ENCODE peak calls at places on chromosomes 2 and 18, in four cellular contexts. O, C, T and Y are unnamed samples.

GRCh38 chr2:121409388-121409787 is 121.3 kb upstream of the RNU4ATAC start:
- DNase-seq in T (no peak), C (no peak), O (no peak), Y (no peak)

GRCh38 chr2:162293122-162293781 is 25.2 kb downstream of the IFIH1 start:
- DNase-seq in T (no peak), O (no peak), C (no peak), Y (no peak)

GRCh38 chr18:23883277-23883790 is 131.2 kb upstream of the TTC39C start:
- DNase-seq in O (no peak), C (no peak), T (no peak), Y (no peak)

GRCh38 chr2:102951249-102951648 is 189.4 kb downstream of the TMEM182 start:
- DNase-seq in C (no peak), O (peak), T (no peak), Y (no peak)

GRCh38 chr2:188810591-188810990 is 163.6 kb upstream of the COL3A1 start:
- DNase-seq in T (no peak), C (no peak), O (no peak), Y (no peak)

GRCh38 chr2:1647417-1648240 is 96.7 kb downstream of the PXDN start:
- DNase-seq in T (no peak), C (no peak), O (no peak), Y (no peak)

GRCh38 chr2:43185146-43185545 is 41.3 kb downstream of the ZFP36L2 start:
- DNase-seq in T (no peak), C (no peak), O (peak), Y (peak)

GRCh38 chr2:215831296-215831913 is 181.9 kb downstream of the MREG start:
- DNase-seq in C (peak), O (peak), T (no peak), Y (no peak)

GRCh38 chr18:31504455-31505147 is 6.6 kb downstream of the DSG2 start:
- DNase-seq in T (no peak), O (no peak), C (no peak), Y (no peak)

GRCh38 chr18:31658670-31659573 is 25.5 kb downstream of the B4GALT6 start:
- DNase-seq in C (peak), O (no peak), T (no peak), Y (no peak)

GRCh38 chr2:78202986-78203670 is 681.0 kb upstream of the LRRTM4 start:
- DNase-seq in C (no peak), T (no peak), O (no peak), Y (no peak)

GRCh38 chr2:228840113-228840742 is 430.9 kb downstream of the PID1 start:
- DNase-seq in T (no peak), O (no peak), C (no peak), Y (no peak)

GRCh38 chr2:178873912-178874311 is 66.7 kb upstream of the TTN start:
- DNase-seq in C (no peak), T (no peak), O (no peak), Y (no peak)

GRCh38 chr2:54871457-54872103 is 148.1 kb downstream of the EML6 start:
- DNase-seq in C (no peak), O (no peak), T (no peak), Y (no peak)

GRCh38 chr2:27596627-27597026 is 13.8 kb downstream of the ZNF512 start:
- DNase-seq in T (no peak), O (no peak), C (no peak), Y (no peak)

GRCh38 chr2:161134547-161135518 is 25.4 kb upstream of the TANK start:
- DNase-seq in C (no peak), T (no peak), O (no peak), Y (peak)

GRCh38 chr2:98528349-98528748 is 80.0 kb downstream of the COA5 start:
- DNase-seq in T (no peak), O (no peak), C (no peak), Y (no peak)

GRCh38 chr2:137023205-137023604 is 257.9 kb downstream of the THSD7B start:
- DNase-seq in T (no peak), C (no peak), O (no peak), Y (no peak)

GRCh38 chr2:125424386-125424785 is 1231.6 kb upstream of the GYPC start:
- DNase-seq in T (no peak), O (no peak), C (no peak), Y (no peak)

GRCh38 chr2:233857511-233858118 is 3.3 kb upstream of the HJURP start:
- DNase-seq in C (no peak), O (peak), T (no peak), Y (no peak)

GRCh38 chr2:144004742-144005141 is 515.2 kb downstream of the ZEB2 start:
- DNase-seq in T (no peak), O (peak), C (no peak), Y (no peak)

GRCh38 chr2:15941483-15941853 is 1.1 kb downstream of the MYCN start:
- DNase-seq in T (peak), O (no peak), C (no peak), Y (no peak)

GRCh38 chr2:196239622-196240587 is 68.5 kb upstream of the STK17B start:
- DNase-seq in T (no peak), O (peak), C (peak), Y (peak)

GRCh38 chr2:170819941-170820646 is 3.4 kb downstream of the GAD1 start:
- DNase-seq in O (no peak), T (no peak), C (no peak), Y (no peak)

GRCh38 chr2:167844714-167845530 is 402.5 kb downstream of the STK39 start:
- DNase-seq in C (no peak), T (peak), O (no peak), Y (peak)

GRCh38 chr18:42915240-42915791 is 200.2 kb downstream of the RIT2 start:
- DNase-seq in C (no peak), T (no peak), O (no peak), Y (no peak)

GRCh38 chr2:235414422-235414821 is 79.4 kb upstream of the AGAP1 start:
- DNase-seq in T (no peak), C (no peak), O (no peak), Y (no peak)

GRCh38 chr2:46381263-46381849 is 84.1 kb downstream of the EPAS1 start:
- DNase-seq in O (no peak), T (no peak), C (no peak), Y (no peak)

GRCh38 chr2:43831438-43832294 is 7.0 kb downstream of the ABCG5 start:
- DNase-seq in O (no peak), T (no peak), C (no peak), Y (no peak)

GRCh38 chr2:54341656-54342055 is 85.6 kb upstream of the TSPYL6 start:
- DNase-seq in T (no peak), C (no peak), O (no peak), Y (no peak)

GRCh38 chr2:116061023-116061422 is 1618.6 kb downstream of the DPP10 start:
- DNase-seq in O (no peak), C (no peak), T (no peak), Y (no peak)

DNA sequence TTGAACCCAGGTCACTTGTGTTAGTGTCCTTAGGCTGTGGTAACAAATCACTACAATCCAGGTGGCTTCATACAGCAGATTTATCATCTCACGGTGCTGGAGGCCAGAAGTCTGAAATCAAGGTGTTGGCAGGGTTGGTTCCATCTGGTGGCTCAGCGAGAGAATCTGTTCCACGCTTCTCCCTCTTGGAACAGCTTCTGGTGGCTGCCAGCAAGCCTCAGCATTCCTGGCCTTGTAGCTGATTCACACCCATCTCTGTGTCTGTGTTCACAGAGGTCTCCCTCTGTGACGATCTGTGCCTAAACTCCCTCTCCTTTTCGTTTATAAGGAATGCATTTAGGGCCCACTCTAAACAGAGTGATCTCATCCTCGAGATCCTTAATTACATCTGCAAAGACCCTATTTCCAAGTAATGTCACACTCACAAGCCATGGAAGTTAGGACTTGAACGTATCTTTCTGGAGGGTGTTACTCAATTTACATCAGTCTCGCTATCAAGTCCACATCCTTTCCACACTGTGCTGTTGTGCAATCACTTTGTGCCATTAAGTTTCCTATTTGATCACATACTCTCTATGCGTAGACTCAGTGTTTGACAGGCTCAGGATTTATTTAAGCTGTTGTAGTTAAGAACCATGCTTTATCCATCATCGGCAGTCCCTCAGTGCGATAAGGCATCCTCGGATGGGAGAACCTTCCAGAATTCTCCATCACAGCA is 164.4 kb downstream of the SOCS6 start:
- DNase-seq in C (no peak), O (no peak), T (no peak), Y (no peak)
- TF ChIP-seq ATF3 in C (no peak), O (no peak), T (no peak), Y (no peak)

GRCh38 chr2:220491633-220492032 is 864.2 kb downstream of the SLC4A3 start:
- DNase-seq in O (no peak), C (no peak), T (no peak), Y (no peak)
- TF ChIP-seq YY1 in O (no peak), C (no peak), T (no peak), Y (no peak)

GRCh38 chr18:59814872-59815271 is 84.9 kb upstream of the PMAIP1 start:
- DNase-seq in C (no peak), O (no peak), T (no peak), Y (no peak)

GRCh38 chr18:59810183-59810582 is 89.6 kb upstream of the PMAIP1 start:
- DNase-seq in T (no peak), O (no peak), C (no peak), Y (no peak)

GRCh38 chr18:59810740-59811520 is 88.9 kb upstream of the PMAIP1 start:
- DNase-seq in T (no peak), C (no peak), O (no peak), Y (no peak)

GRCh38 chr18:59818769-59819168 is 81.0 kb upstream of the PMAIP1 start:
- DNase-seq in T (no peak), O (no peak), C (no peak), Y (no peak)

DNA sequence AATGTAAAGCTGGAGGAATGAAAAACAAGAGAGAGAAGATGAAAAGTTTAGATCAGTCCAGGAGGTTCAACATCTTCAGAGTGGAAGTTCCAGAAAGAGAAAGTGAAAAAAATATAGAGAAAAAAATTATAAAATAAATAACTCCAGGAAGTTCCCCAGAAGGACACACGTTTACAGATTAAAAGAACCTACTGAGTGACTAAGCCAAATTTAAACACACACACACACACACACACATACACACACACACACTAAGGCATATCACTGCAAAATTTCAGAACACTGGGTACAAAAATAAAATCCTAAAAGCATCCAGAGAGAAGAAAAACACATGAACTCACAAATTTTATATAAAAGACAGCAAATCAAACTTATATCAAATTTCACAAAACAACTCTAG is 85.9 kb upstream of the PMAIP1 start:
- DNase-seq in T (no peak), O (no peak), C (no peak), Y (no peak)
- TF ChIP-seq EGR1 in T (no peak), O (no peak), C (no peak), Y (no peak)

DNA sequence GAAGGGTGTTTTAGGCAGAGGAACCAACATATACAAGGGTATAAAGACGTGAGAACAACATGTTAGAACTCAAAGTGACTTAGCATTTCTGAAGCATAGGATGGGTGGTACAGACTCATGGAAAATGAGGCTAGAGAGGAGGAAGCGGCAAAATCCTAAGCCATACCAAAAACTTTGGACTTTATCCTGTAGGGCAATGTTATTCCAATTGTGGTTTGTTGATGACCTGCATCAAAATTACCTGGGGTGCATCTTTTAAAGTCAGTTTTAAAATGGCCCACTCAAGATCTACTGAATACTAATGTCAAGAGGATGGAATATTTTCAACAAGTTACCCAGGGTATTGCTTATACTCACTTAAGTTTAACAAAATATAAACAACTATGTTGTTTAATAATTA is 34.8 kb downstream of the RAPH1 start:
- DNase-seq in T (no peak), C (no peak), O (no peak), Y (no peak)
- TF ChIP-seq ATF3 in T (no peak), C (no peak), O (no peak), Y (no peak)

DNA sequence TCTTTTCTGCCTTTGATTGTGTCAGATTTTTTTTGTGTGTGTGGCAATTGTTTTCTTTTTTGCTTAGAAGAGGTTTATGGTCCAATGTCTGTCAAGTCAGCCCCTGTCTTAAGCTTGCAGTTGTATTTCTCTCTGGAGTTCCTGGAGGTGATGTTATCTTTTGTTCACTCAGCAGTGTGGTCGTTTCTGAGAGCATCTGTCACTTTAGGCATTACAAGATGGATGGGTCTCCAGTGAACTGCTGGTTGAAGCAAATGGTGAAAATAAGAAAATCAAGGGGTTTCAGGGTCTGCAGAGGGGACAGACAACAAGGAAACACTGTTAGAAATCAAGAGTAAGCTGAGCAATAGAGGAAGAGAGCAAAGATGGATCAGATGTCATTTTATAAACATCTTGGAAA is 121.4 kb downstream of the GREB1L start:
- DNase-seq in O (no peak), C (no peak), T (no peak), Y (no peak)
- TF ChIP-seq YY1 in O (no peak), C (no peak), T (no peak), Y (no peak)

DNA sequence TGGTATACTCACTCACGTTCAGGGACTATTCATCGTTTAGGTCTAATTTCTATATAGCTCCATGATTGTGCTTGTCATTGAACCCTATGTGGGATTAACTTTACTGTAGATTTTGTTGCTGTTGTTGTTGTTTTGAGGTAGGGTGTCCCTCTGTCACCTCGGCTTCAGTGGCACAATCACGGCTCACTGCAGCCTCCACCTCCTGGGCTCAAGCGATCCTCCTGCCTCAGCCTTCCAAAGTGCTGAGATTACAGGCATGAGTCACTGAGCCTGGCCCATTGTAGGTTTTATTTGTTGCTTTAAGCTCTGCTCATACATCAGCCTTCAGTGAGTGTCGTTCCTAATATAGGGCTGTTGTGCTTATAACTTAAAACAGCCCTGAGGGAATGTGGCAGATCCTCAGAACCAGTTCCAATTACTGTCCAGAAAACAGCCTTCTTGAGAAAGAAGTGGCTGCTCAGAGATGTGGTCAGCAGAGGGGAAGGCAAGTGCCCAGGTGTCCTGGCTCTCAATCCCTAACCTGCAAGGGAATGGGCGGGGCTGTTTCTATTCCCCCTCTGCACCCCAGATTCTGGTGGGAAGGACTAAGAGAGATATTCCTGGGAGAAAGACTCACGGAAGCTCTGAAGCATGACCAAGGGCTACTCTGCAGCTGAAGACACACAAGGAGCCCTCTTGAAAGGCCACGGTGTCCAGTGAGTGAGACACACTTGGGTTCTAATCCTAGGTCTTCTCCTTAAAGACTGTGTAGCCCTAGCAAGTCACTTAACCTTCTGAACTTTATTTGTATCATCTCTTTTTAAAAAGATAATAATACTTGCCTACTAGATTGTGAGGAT is 79.6 kb upstream of the LCLAT1 start:
- DNase-seq in O (no peak), C (no peak), T (no peak), Y (no peak)
- TF ChIP-seq EGR1 in O (no peak), C (no peak), T (no peak), Y (no peak)

GRCh38 chr2:173511357-173511756 is 156.7 kb downstream of the CDCA7 start:
- DNase-seq in C (no peak), T (no peak), O (no peak), Y (no peak)
- TF ChIP-seq ATF3 in C (no peak), T (no peak), O (no peak), Y (no peak)

DNA sequence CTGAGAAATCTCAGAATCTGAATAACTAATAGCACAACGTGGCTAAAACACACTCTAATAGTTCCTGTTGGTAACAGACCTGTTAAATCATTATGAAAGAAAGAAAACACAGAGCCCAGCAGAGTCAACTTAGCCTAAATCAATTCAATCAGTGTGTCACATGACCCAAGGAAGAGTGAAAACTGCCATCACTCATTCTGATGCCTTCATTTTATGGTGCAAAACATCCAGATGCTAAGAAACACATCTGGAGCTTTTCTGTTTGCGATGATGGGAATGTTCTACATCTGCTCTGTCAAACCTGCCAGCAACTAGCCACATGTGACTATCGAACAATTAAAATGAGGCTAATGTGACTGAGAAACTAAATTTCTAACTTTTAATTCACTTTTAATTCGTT is 295.7 kb upstream of the TRIB2 start:
- DNase-seq in T (no peak), C (no peak), O (no peak), Y (no peak)
- TF ChIP-seq YY1 in T (no peak), C (no peak), O (no peak), Y (no peak)

GRCh38 chr2:172452845-172453244 is 25.5 kb downstream of the ITGA6 start:
- DNase-seq in O (no peak), C (no peak), T (no peak), Y (no peak)
- TF ChIP-seq EGR1 in O (no peak), C (no peak), T (no peak), Y (no peak)